ENCODE peak calls at places on chromosomes 16 and 17, in seven cellular contexts. E is GOT3, G is T follicular helper cell, S is cardiac septum, X is fibroblast of pulmonary artery, W is left ventricle myocardium inferior, H is hippocampal formation. D is an unnamed sample.

GRCh38 chr17:43755389-43755875 is 3.2 kb downstream of the SOST start:
- DNase-seq in G (no peak), E (no peak), W (no peak), X (peak; percentile 32), H (no peak), S (peak; percentile 72), D (no peak)

GRCh38 chr16:6725634-6726331 is 606.9 kb upstream of the RBFOX1 start:
- DNase-seq in E (no peak), S (no peak), W (no peak), X (no peak), G (no peak), H (no peak), D (no peak)

GRCh38 chr16:89200124-89200849 is at the start of gene SLC22A31:
- DNase-seq in G (no peak), X (no peak), H (no peak), S (no peak), W (no peak), E (no peak), D (no peak)

GRCh38 chr17:32783602-32784001 is 93.3 kb downstream of the MYO1D start:
- DNase-seq in X (peak; percentile 75), H (peak; percentile 81), G (no peak), E (no peak), S (no peak), W (no peak), D (peak; percentile 76)

GRCh38 chr16:25854141-25854540 is 162.4 kb downstream of the HS3ST4 start:
- DNase-seq in X (no peak), S (no peak), H (no peak), E (no peak), W (no peak), G (no peak), D (no peak)

GRCh38 chr17:20243524-20243923 is 223.8 kb downstream of the LGALS9B start:
- DNase-seq in H (no peak), E (no peak), X (no peak), G (no peak), W (no peak), S (no peak), D (no peak)

GRCh38 chr16:16025214-16025968 is 76.0 kb downstream of the ABCC1 start:
- DNase-seq in S (no peak), X (peak; percentile 79), E (no peak), W (no peak), H (no peak), G (peak; percentile 30), D (peak; percentile 98)

GRCh38 chr16:85148959-85149358 is 36.7 kb upstream of the CIBAR2 start:
- DNase-seq in H (no peak), S (no peak), X (peak; percentile 50), E (no peak), G (no peak), W (no peak), D (peak; percentile 44)

GRCh38 chr17:61317779-61318178 is 81.9 kb upstream of the TBX2 start:
- DNase-seq in H (no peak), W (no peak), G (no peak), E (no peak), S (no peak), X (no peak), D (no peak)